ENCODE peak calls at places on chromosomes 7 and 10, in nine cellular contexts. One of them, this sample, is unnamed.

GRCh38 chr10:78960316-78960800 is 108.4 kb upstream of the ZMIZ1 start:
- DNase-seq in spleen: no peak
- DNase-seq in prostate gland: peak; percentile 51
- DNase-seq in thoracic aorta: peak; percentile 62
- DNase-seq in pancreas: peak; percentile 52
- DNase-seq in H7: no peak
- DNase-seq in mesendoderm: no peak
- DNase-seq in adrenal gland: peak; percentile 86
- DNase-seq in neural progenitor cell: no peak
- DNase-seq in this sample: peak; percentile 63

GRCh38 chr10:77138541-77138940 is 499.1 kb downstream of the KCNMA1 start:
- DNase-seq in mesendoderm: no peak
- DNase-seq in adrenal gland: no peak
- DNase-seq in thoracic aorta: no peak
- DNase-seq in neural progenitor cell: no peak
- DNase-seq in pancreas: no peak
- DNase-seq in prostate gland: no peak
- DNase-seq in spleen: no peak
- DNase-seq in H7: no peak
- DNase-seq in this sample: no peak

GRCh38 chr7:106050743-106051110 is 61.4 kb downstream of the SYPL1 start:
- DNase-seq in mesendoderm: no peak
- DNase-seq in spleen: no peak
- DNase-seq in neural progenitor cell: no peak
- DNase-seq in thoracic aorta: no peak
- DNase-seq in H7: no peak
- DNase-seq in adrenal gland: peak; percentile 63
- DNase-seq in prostate gland: no peak
- DNase-seq in pancreas: no peak
- DNase-seq in this sample: no peak

GRCh38 chr7:33388332-33388731 is 259.0 kb downstream of the BBS9 start:
- DNase-seq in H7: no peak
- DNase-seq in adrenal gland: no peak
- DNase-seq in pancreas: no peak
- DNase-seq in spleen: no peak
- DNase-seq in thoracic aorta: no peak
- DNase-seq in prostate gland: no peak
- DNase-seq in mesendoderm: no peak
- DNase-seq in neural progenitor cell: no peak
- DNase-seq in this sample: no peak

GRCh38 chr7:104963991-104964385 is 50.0 kb upstream of the KMT2E start:
- DNase-seq in H7: no peak
- DNase-seq in thoracic aorta: no peak
- DNase-seq in neural progenitor cell: no peak
- DNase-seq in adrenal gland: no peak
- DNase-seq in spleen: no peak
- DNase-seq in pancreas: no peak
- DNase-seq in prostate gland: no peak
- DNase-seq in mesendoderm: peak; percentile 57
- DNase-seq in this sample: no peak

GRCh38 chr10:118246340-118247247 is 95.5 kb downstream of the FAM204A start:
- DNase-seq in spleen: no peak
- DNase-seq in neural progenitor cell: peak; percentile 59
- DNase-seq in prostate gland: no peak
- DNase-seq in H7: peak; percentile 59
- DNase-seq in adrenal gland: no peak
- DNase-seq in thoracic aorta: no peak
- DNase-seq in mesendoderm: no peak
- DNase-seq in pancreas: no peak
- DNase-seq in this sample: no peak

GRCh38 chr10:21171936-21172773 is 275.0 kb upstream of the NEBL start:
- DNase-seq in neural progenitor cell: peak; percentile 14
- DNase-seq in adrenal gland: no peak
- DNase-seq in spleen: no peak
- DNase-seq in prostate gland: no peak
- DNase-seq in pancreas: peak; percentile 22
- DNase-seq in mesendoderm: no peak
- DNase-seq in H7: no peak
- DNase-seq in thoracic aorta: no peak
- DNase-seq in this sample: no peak

GRCh38 chr7:25259487-25260243 is 31.4 kb upstream of the NPVF start:
- DNase-seq in mesendoderm: peak; percentile 89
- DNase-seq in pancreas: peak; percentile 49
- DNase-seq in thoracic aorta: no peak
- DNase-seq in prostate gland: peak; percentile 50
- DNase-seq in neural progenitor cell: peak; percentile 86
- DNase-seq in adrenal gland: peak; percentile 68
- DNase-seq in H7: peak; percentile 75
- DNase-seq in spleen: no peak
- DNase-seq in this sample: peak; percentile 56

GRCh38 chr7:42198974-42199668 is 37.9 kb downstream of the GLI3 start:
- DNase-seq in adrenal gland: no peak
- DNase-seq in pancreas: no peak
- DNase-seq in spleen: no peak
- DNase-seq in H7: no peak
- DNase-seq in prostate gland: no peak
- DNase-seq in mesendoderm: no peak
- DNase-seq in thoracic aorta: no peak
- DNase-seq in neural progenitor cell: no peak
- DNase-seq in this sample: no peak

GRCh38 chr7:42194218-42194617 is 42.8 kb downstream of the GLI3 start:
- DNase-seq in H7: no peak
- DNase-seq in pancreas: no peak
- DNase-seq in prostate gland: no peak
- DNase-seq in neural progenitor cell: no peak
- DNase-seq in mesendoderm: no peak
- DNase-seq in thoracic aorta: no peak
- DNase-seq in spleen: no peak
- DNase-seq in adrenal gland: no peak
- DNase-seq in this sample: no peak

GRCh38 chr7:42193457-42194111 is 43.4 kb downstream of the GLI3 start:
- DNase-seq in neural progenitor cell: no peak
- DNase-seq in H7: no peak
- DNase-seq in thoracic aorta: no peak
- DNase-seq in adrenal gland: no peak
- DNase-seq in prostate gland: no peak
- DNase-seq in spleen: no peak
- DNase-seq in mesendoderm: no peak
- DNase-seq in pancreas: no peak
- DNase-seq in this sample: no peak

GRCh38 chr7:42198296-42198695 is 38.7 kb downstream of the GLI3 start:
- DNase-seq in H7: no peak
- DNase-seq in prostate gland: peak; percentile 64
- DNase-seq in thoracic aorta: no peak
- DNase-seq in neural progenitor cell: no peak
- DNase-seq in pancreas: no peak
- DNase-seq in mesendoderm: no peak
- DNase-seq in adrenal gland: no peak
- DNase-seq in spleen: no peak
- DNase-seq in this sample: no peak

DNA sequence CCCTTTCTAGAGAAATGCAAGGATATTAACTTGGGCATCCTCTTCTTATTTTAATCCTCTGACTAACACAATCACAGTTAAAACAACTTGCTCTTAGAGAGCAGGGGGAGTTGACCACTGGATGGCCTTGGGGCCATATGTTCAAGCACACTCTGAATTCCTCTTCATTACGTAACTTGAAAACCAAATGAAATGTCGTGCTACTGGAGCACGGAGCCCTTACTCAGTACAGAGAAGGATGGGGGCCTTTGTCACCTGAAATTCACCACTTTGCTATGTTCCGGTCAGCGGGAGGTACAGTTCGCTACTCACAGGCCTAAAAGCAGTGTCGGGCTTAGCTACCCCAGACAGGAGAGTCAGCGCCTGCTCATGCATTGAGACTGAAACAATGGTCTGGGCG is 39.6 kb downstream of the GLI3 start:
- DNase-seq in neural progenitor cell: peak; percentile 75
- DNase-seq in H7: no peak
- DNase-seq in adrenal gland: no peak
- DNase-seq in mesendoderm: no peak
- DNase-seq in pancreas: no peak
- DNase-seq in prostate gland: no peak
- DNase-seq in thoracic aorta: no peak
- DNase-seq in spleen: no peak
- DNase-seq in this sample: no peak
- H3K27me3 ChIP-seq in neural progenitor cell: no peaks in the 10 kb centered on the region
- H3K27me3 ChIP-seq in H7: no peaks in the 10 kb centered on the region
- H3K27me3 ChIP-seq in adrenal gland: no peaks in the 10 kb centered on the region
- H3K27me3 ChIP-seq in mesendoderm: no peaks in the 10 kb centered on the region
- H3K27me3 ChIP-seq in pancreas: no peaks in the 10 kb centered on the region
- H3K27me3 ChIP-seq in prostate gland: no peaks in the 10 kb centered on the region
- H3K27me3 ChIP-seq in thoracic aorta: no peaks in the 10 kb centered on the region
- H3K27me3 ChIP-seq in spleen: no peaks in the 10 kb centered on the region
- H3K27me3 ChIP-seq in this sample: no peaks in the 10 kb centered on the region

GRCh38 chr7:76047811-76048667 is at the start of the genes MDH2 and STYXL1:
- DNase-seq in pancreas: peak; percentile 94
- DNase-seq in prostate gland: peak; percentile 91
- DNase-seq in thoracic aorta: peak; percentile 86
- DNase-seq in neural progenitor cell: peak; percentile 97
- DNase-seq in spleen: peak; percentile 97
- DNase-seq in adrenal gland: peak; percentile 95
- DNase-seq in mesendoderm: peak; percentile 99
- DNase-seq in H7: peak; percentile 98
- DNase-seq in this sample: peak; percentile 97

GRCh38 chr7:76051840-76052239 is 3.9 kb downstream of the MDH2 start:
- DNase-seq in adrenal gland: no peak
- DNase-seq in H7: no peak
- DNase-seq in prostate gland: no peak
- DNase-seq in thoracic aorta: no peak
- DNase-seq in spleen: no peak
- DNase-seq in neural progenitor cell: no peak
- DNase-seq in pancreas: no peak
- DNase-seq in mesendoderm: no peak
- DNase-seq in this sample: no peak

GRCh38 chr7:76049295-76049694 is 1.4 kb downstream of the MDH2 start:
- DNase-seq in adrenal gland: no peak
- DNase-seq in prostate gland: no peak
- DNase-seq in spleen: no peak
- DNase-seq in neural progenitor cell: no peak
- DNase-seq in pancreas: no peak
- DNase-seq in H7: no peak
- DNase-seq in mesendoderm: peak; percentile 22
- DNase-seq in thoracic aorta: no peak
- DNase-seq in this sample: no peak

GRCh38 chr7:76048668-76048988 is 722 bp downstream of the MDH2 start:
- DNase-seq in prostate gland: no peak
- DNase-seq in pancreas: no peak
- DNase-seq in neural progenitor cell: peak; percentile 59
- DNase-seq in mesendoderm: peak; percentile 73
- DNase-seq in H7: peak; percentile 78
- DNase-seq in adrenal gland: no peak
- DNase-seq in thoracic aorta: no peak
- DNase-seq in spleen: no peak
- DNase-seq in this sample: peak; percentile 73

DNA sequence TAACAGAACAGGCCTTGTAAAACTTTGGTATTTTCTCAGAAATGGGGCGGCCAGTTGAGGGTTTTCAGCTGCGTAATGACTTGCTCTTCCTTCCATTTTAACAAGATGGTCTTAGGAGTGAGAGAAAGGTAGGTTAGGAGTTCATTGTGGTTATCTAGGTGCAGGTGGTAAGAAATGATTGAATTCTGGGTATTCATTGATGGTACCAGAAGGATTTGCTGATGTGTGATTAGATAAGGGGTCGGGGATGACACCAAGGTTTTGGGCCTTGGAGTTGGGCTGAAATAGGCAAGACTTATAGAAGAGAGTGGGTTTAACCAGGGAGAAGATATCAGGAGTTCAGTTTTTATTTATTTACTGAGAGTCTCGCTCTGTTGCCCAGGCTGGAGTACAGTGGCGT is 2.6 kb downstream of the MDH2 start:
- DNase-seq in pancreas: no peak
- DNase-seq in adrenal gland: no peak
- DNase-seq in neural progenitor cell: no peak
- DNase-seq in H7: no peak
- DNase-seq in spleen: no peak
- DNase-seq in prostate gland: no peak
- DNase-seq in mesendoderm: no peak
- DNase-seq in thoracic aorta: no peak
- DNase-seq in this sample: no peak
- H3K36me3 ChIP-seq in pancreas: no peaks in the 10 kb centered on the region
- H3K36me3 ChIP-seq in adrenal gland: peaks cover 8% of the 10 kb centered on the region
- H3K36me3 ChIP-seq in neural progenitor cell: no peaks in the 10 kb centered on the region
- H3K36me3 ChIP-seq in H7: peaks cover 6% of the 10 kb centered on the region
- H3K36me3 ChIP-seq in spleen: peaks cover 18% of the 10 kb centered on the region
- H3K36me3 ChIP-seq in prostate gland: no peaks in the 10 kb centered on the region
- H3K36me3 ChIP-seq in mesendoderm: no peaks in the 10 kb centered on the region
- H3K36me3 ChIP-seq in thoracic aorta: no peaks in the 10 kb centered on the region
- H3K36me3 ChIP-seq in this sample: peaks cover 26% of the 10 kb centered on the region

DNA sequence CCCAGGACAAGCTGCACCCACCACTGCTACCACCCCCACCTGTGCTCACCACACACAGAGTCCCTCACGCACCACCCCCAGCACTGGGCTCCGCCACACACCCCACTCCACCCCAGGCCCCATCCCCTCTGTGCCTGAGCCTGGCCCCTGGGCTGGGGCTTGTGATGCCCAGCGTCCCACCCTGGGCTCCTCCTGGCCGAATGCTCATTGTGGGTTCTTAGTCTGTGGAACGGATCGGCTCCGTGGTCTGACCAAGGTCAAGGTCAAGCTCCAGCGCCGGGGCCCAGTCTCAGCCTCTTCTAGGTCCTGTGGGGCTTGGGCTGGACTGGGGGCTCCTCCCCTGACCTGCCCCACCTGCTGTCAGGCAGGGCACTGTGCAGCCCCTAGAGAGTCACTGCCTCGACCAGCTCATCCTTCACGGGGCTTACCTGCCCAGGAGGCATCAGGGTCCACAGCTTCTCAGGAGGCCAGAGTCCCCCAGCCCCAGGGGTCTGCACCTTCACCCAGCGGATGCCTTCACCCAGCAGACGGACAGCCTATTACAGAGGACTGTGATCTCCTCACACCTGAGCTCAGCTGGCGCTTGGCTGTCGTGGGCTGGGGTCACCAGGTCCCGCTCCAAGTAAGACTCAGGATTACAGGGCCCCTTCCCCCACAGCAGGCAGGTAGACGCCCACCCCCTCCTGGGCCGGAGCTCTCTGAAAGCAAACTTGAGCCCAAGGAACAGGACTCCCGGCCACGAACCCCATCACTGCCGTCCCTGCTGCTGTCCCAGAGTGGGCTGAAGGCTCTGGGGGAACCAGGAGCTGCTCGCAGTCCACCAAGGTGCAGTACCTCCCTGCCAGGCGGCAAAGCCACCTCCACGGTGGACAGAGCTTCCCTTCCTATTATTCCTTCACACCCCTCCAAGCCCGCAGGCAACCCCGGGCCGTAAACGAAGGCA is 15.3 kb upstream of the UTF1 start:
- DNase-seq in H7: no peak
- DNase-seq in adrenal gland: no peak
- DNase-seq in spleen: no peak
- DNase-seq in neural progenitor cell: no peak
- DNase-seq in pancreas: no peak
- DNase-seq in thoracic aorta: no peak
- DNase-seq in mesendoderm: no peak
- DNase-seq in prostate gland: no peak
- DNase-seq in this sample: no peak
- H3K27me3 ChIP-seq in H7: no peaks in the 10 kb centered on the region
- H3K27me3 ChIP-seq in adrenal gland: no peaks in the 10 kb centered on the region
- H3K27me3 ChIP-seq in spleen: peaks cover 5% of the 10 kb centered on the region
- H3K27me3 ChIP-seq in neural progenitor cell: peaks cover 16% of the 10 kb centered on the region
- H3K27me3 ChIP-seq in pancreas: no peaks in the 10 kb centered on the region
- H3K27me3 ChIP-seq in thoracic aorta: no peaks in the 10 kb centered on the region
- H3K27me3 ChIP-seq in mesendoderm: no peaks in the 10 kb centered on the region
- H3K27me3 ChIP-seq in prostate gland: peaks cover 7% of the 10 kb centered on the region
- H3K27me3 ChIP-seq in this sample: no peaks in the 10 kb centered on the region

GRCh38 chr7:139618482-139619366 is 95.2 kb downstream of the CLEC2L start:
- DNase-seq in mesendoderm: peak; percentile 64
- DNase-seq in thoracic aorta: no peak
- DNase-seq in pancreas: no peak
- DNase-seq in spleen: no peak
- DNase-seq in prostate gland: peak; percentile 33
- DNase-seq in adrenal gland: peak; percentile 44
- DNase-seq in H7: peak; percentile 67
- DNase-seq in neural progenitor cell: peak; percentile 61
- DNase-seq in this sample: no peak

GRCh38 chr7:139617074-139617473 is 93.6 kb downstream of the CLEC2L start:
- DNase-seq in mesendoderm: no peak
- DNase-seq in thoracic aorta: no peak
- DNase-seq in neural progenitor cell: no peak
- DNase-seq in prostate gland: no peak
- DNase-seq in adrenal gland: no peak
- DNase-seq in H7: no peak
- DNase-seq in pancreas: no peak
- DNase-seq in spleen: no peak
- DNase-seq in this sample: no peak

GRCh38 chr7:139619367-139619657 is 95.8 kb downstream of the CLEC2L start:
- DNase-seq in thoracic aorta: no peak
- DNase-seq in adrenal gland: no peak
- DNase-seq in mesendoderm: no peak
- DNase-seq in H7: no peak
- DNase-seq in neural progenitor cell: no peak
- DNase-seq in prostate gland: no peak
- DNase-seq in pancreas: no peak
- DNase-seq in spleen: no peak
- DNase-seq in this sample: no peak

GRCh38 chr7:139623518-139623917 is 100.0 kb downstream of the CLEC2L start:
- DNase-seq in prostate gland: no peak
- DNase-seq in H7: no peak
- DNase-seq in thoracic aorta: no peak
- DNase-seq in mesendoderm: no peak
- DNase-seq in pancreas: no peak
- DNase-seq in neural progenitor cell: no peak
- DNase-seq in adrenal gland: no peak
- DNase-seq in spleen: no peak
- DNase-seq in this sample: no peak

DNA sequence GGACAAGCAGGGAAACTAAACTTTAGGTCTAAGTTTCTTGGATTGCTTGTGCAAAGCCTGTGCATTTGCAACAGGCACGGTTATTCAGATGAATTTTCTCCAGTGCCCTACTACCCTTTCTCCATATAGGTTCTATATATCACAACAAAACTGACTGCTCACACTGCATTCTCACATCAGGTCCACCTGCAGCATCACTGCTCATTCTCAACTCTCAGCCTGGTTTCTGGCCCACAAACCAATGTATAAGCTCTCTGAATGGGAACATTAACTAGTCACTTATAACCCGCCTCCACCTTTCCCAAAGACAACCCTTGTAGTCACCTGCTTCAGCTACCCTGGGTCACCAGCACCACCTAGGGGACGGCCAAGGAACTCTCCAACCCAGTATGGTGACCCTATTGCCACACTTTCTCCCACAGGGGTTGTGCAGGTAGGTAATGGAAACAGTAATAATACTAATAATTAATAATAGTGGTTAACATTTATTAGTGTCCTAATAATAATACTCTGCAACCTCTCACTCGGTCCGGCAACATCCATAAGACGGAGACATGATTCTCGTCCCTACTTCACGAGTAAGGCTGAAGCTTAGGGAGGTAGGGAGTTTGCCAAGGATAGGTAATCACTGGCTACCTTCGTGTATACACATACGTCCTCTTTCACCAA is 97.3 kb downstream of the CLEC2L start:
- DNase-seq in pancreas: no peak
- DNase-seq in prostate gland: no peak
- DNase-seq in mesendoderm: peak; percentile 65
- DNase-seq in neural progenitor cell: peak; percentile 62
- DNase-seq in spleen: no peak
- DNase-seq in thoracic aorta: no peak
- DNase-seq in H7: peak; percentile 81
- DNase-seq in adrenal gland: no peak
- DNase-seq in this sample: peak; percentile 34
- H3K36me3 ChIP-seq in pancreas: peaks cover 5% of the 10 kb centered on the region
- H3K36me3 ChIP-seq in prostate gland: no peaks in the 10 kb centered on the region
- H3K36me3 ChIP-seq in mesendoderm: peaks cover 1% of the 10 kb centered on the region
- H3K36me3 ChIP-seq in neural progenitor cell: no peaks in the 10 kb centered on the region
- H3K36me3 ChIP-seq in spleen: peaks cover 53% of the 10 kb centered on the region
- H3K36me3 ChIP-seq in thoracic aorta: peaks cover 35% of the 10 kb centered on the region
- H3K36me3 ChIP-seq in H7: peaks cover 1% of the 10 kb centered on the region
- H3K36me3 ChIP-seq in adrenal gland: peaks cover 48% of the 10 kb centered on the region
- H3K36me3 ChIP-seq in this sample: peaks cover 3% of the 10 kb centered on the region

This sample was measured in psoas muscle.